ENCODE peak calls at places on chromosomes 12 and 14, in five cellular contexts. E, G, B, T and I are unnamed samples.

GRCh38 chr12:83471341-83471740 is 784.6 kb downstream of the TMTC2 start:
- DNase-seq in B (no peak), E (no peak), G (no peak), T (no peak), I (no peak)

GRCh38 chr14:39107624-39108023 is 4.6 kb upstream of the SEC23A start:
- DNase-seq in B (peak; percentile 61), E (peak; percentile 20), G (peak; percentile 56), T (no peak), I (peak; percentile 50)

GRCh38 chr14:103597623-103598372 is 31.2 kb upstream of the KLC1 start:
- DNase-seq in E (peak; percentile 52), G (peak; percentile 84), B (peak; percentile 92), T (peak; percentile 57), I (peak; percentile 84)

GRCh38 chr14:22780105-22780679 is 13.7 kb downstream of the OXA1L start:
- DNase-seq in B (peak; percentile 26), G (no peak), E (no peak), T (no peak), I (peak; percentile 61)

GRCh38 chr14:68687746-68688145 is 105.1 kb downstream of the ZFP36L1 start:
- DNase-seq in T (peak; percentile 81), E (no peak), B (peak; percentile 85), G (peak; percentile 98), I (peak; percentile 96)

GRCh38 chr12:108664338-108665258 is 30.9 kb upstream of the SELPLG start:
- DNase-seq in B (peak; percentile 97), E (peak; percentile 54), T (peak; percentile 88), G (peak; percentile 95), I (peak; percentile 92)

GRCh38 chr12:124673881-124674617 is 106.6 kb upstream of the NCOR2 start:
- DNase-seq in T (no peak), G (no peak), B (no peak), E (no peak), I (no peak)

GRCh38 chr12:79424109-79424721 is 266.5 kb downstream of the PAWR start:
- DNase-seq in G (peak; percentile 98), E (no peak), T (peak; percentile 91), B (peak; percentile 98), I (peak; percentile 97)

GRCh38 chr14:96083667-96084320 is 44.6 kb downstream of the C14orf132 start:
- DNase-seq in G (no peak), T (no peak), B (no peak), E (peak; percentile 33), I (peak; percentile 37)

GRCh38 chr14:64937176-64937820 is 5.2 kb downstream of the GPX2 start:
- DNase-seq in E (no peak), G (no peak), B (no peak), T (no peak), I (no peak)

GRCh38 chr12:48527891-48528670 is 2.6 kb downstream of the OR8S1 start:
- DNase-seq in E (no peak), G (no peak), B (no peak), T (no peak), I (no peak)